ENCODE peak calls at places on chromosomes 11 and 22, in five cellular contexts. B is uterus, L is NB4, C is B cell, X is heart right ventricle. O is an unnamed sample.

GRCh38 chr11:95465887-95466286 is 234.9 kb upstream of the SESN3 start:
- DNase-seq in B (no peak), L (no peak), C (no peak), X (no peak), O (no peak)

GRCh38 chr11:36257351-36257750 is 31.9 kb downstream of the COMMD9 start:
- DNase-seq in B (peak), L (no peak), C (no peak), X (no peak), O (no peak)

GRCh38 chr11:55357560-55358184 is 10.1 kb upstream of the OR4A15 start:
- DNase-seq in B (no peak), L (peak), C (no peak), X (no peak), O (no peak)

GRCh38 chr11:44250421-44250820 is 59.5 kb downstream of the ALX4 start:
- DNase-seq in B (no peak), L (no peak), C (no peak), X (no peak), O (no peak)

GRCh38 chr11:10329935-10330334 is 25.1 kb downstream of the ADM start:
- DNase-seq in B (no peak), L (no peak), C (no peak), X (no peak), O (no peak)

GRCh38 chr11:71995726-71996291 is 2.9 kb upstream of the IL18BP start:
- DNase-seq in B (no peak), L (no peak), C (no peak), X (no peak), O (no peak)

GRCh38 chr11:15810581-15810980 is 545.8 kb downstream of the SOX6 start:
- DNase-seq in B (no peak), L (no peak), C (no peak), X (no peak), O (no peak)

GRCh38 chr22:20010307-20011122 is 6.1 kb downstream of the ARVCF start:
- DNase-seq in B (no peak), L (no peak), C (no peak), X (no peak), O (no peak)

GRCh38 chr11:85661972-85662664 is 2.8 kb downstream of the CREBZF start:
- DNase-seq in B (no peak), L (peak), C (no peak), X (no peak), O (no peak)

GRCh38 chr11:58898106-58898505 is 41.2 kb upstream of the GLYATL1 start:
- DNase-seq in B (no peak), L (no peak), C (no peak), X (no peak), O (no peak)

GRCh38 chr11:46977940-46978595 is 41.5 kb downstream of the CSTPP1 start:
- DNase-seq in B (no peak), L (no peak), C (no peak), X (no peak), O (no peak)

GRCh38 chr22:37281646-37282384 is 493 bp upstream of the CYTH4 start:
- DNase-seq in B (no peak), L (no peak), C (no peak), X (no peak), O (peak)

GRCh38 chr11:123261345-123262106 is 66.5 kb upstream of the CLMP start:
- DNase-seq in B (peak), L (peak), C (peak), X (peak), O (peak)

GRCh38 chr11:72684236-72684912 is 10.2 kb upstream of the PDE2A start:
- DNase-seq in B (peak), L (peak), C (peak), X (peak), O (peak)

GRCh38 chr11:114395776-114396175 is 4.5 kb downstream of the C11orf71 start:
- DNase-seq in B (no peak), L (no peak), C (no peak), X (no peak), O (no peak)

GRCh38 chr11:112612283-112612849 is 348.9 kb upstream of the NCAM1 start:
- DNase-seq in B (no peak), L (no peak), C (no peak), X (no peak), O (no peak)

GRCh38 chr22:30267382-30268302 is 991 bp upstream of the OSM start:
- DNase-seq in B (no peak), L (peak), C (peak), X (no peak), O (no peak)

GRCh38 chr11:82775736-82776346 is 42.2 kb upstream of the FAM181B start:
- DNase-seq in B (no peak), L (peak), C (peak), X (no peak), O (peak)

GRCh38 chr11:77047007-77047927 is 13.1 kb downstream of the B3GNT6 start:
- DNase-seq in B (peak), L (peak), C (peak), X (no peak), O (peak)

GRCh38 chr11:59185412-59185811 is 13.5 kb downstream of the DTX4 start:
- DNase-seq in B (no peak), L (no peak), C (no peak), X (no peak), O (no peak)

GRCh38 chr11:79055866-79056632 is 384.8 kb downstream of the TENM4 start:
- DNase-seq in B (peak), L (no peak), C (no peak), X (no peak), O (no peak)

GRCh38 chr22:21736084-21736642 is 569 bp upstream of the YPEL1 start:
- DNase-seq in B (peak), L (no peak), C (no peak), X (no peak), O (no peak)
- TF ChIP-seq CTCF in B (no peak), L (no peak), C (no peak), X (no peak), O (no peak)

DNA sequence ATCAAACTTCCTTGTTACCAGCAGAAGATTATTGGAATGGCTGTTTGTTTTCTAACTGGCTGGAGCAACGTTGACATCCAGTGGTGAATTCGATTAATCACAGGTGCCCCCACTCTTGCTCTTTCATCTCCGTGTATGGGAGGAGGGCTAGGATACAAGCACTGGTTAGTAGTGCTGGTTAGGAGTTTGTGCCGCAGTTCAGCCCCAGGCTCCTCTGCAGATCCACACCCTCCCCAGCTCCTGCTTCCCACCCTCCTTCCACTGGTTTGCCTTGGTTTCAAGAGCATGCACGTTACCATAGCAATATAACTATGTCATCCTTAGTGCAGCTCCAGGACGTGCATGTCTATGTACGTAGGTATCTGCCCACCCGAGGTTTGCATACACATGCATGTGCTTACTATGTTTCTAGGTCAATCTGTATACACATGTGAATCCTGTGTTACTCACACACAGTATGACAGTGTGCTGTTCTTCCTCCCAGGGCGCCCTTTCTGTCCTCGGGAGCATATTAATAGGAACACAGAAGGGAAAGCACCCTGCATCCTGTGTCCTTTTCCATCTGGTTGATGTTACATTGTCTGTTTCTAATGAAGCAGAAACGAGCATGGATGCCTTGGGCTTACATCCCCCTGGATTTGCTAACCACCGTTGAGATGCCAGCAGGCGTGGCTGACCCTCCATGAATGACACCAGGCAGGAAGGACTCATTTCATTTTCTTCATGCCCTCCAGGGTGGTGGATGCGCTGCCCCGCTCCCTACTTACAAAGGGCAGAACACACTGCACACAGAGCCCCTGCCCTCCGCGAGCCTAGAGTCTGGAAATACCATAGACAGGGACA is 539.2 kb downstream of the OPCML start:
- DNase-seq in B (no peak), L (no peak), C (no peak), X (no peak), O (no peak)
- TF ChIP-seq CTCF in B (no peak), L (no peak), C (no peak), X (no peak), O (no peak)

GRCh38 chr11:67439321-67440228 is 2.1 kb upstream of the PTPRCAP start:
- DNase-seq in B (peak), L (peak), C (peak), X (no peak), O (no peak)
- TF ChIP-seq CTCF in B (no peak), L (peak), C (no peak), X (peak), O (peak)

DNA sequence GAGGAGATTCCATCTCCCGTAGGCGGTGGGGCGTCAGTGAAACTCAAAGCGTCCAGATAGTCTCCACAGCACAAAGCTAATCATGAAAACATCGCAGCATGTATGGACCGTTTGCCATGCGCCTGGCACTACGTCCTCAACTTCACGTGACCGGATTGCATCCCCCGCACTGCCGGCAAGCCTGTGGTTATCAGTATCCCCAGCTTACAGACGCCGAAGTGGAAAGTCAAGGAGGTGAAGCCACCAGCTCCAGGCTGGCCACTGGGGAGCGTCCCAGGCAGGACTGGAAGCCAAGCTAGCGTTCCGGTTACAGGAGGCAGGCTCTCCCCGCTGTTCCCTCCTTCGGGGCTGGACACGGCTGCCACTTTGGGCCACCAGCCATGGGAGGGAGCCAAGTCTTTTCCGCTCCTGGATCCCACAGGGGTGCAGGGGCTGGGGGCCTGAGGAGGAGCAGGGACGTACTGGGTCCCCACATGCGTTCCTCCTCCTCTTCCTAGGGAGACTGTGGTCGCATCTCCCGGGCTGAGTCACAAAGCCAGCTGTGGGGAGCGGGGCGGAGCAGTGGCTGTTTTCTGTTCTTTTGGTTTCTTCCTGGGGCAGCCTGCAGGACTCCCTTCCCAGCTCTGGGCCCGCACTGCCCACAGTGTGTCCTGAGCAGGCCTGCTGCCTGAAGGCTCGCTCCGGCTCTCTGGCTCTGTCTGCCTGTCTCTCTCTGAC is 4.3 kb upstream of the OSBPL5 start:
- DNase-seq in B (no peak), L (peak), C (no peak), X (peak), O (no peak)
- TF ChIP-seq CTCF in B (no peak), L (no peak), C (no peak), X (no peak), O (no peak)

GRCh38 chr11:70415176-70415575 is 16.8 kb downstream of the CTTN start:
- DNase-seq in B (no peak), L (no peak), C (no peak), X (no peak), O (no peak)

GRCh38 chr11:70414341-70415100 is 16.2 kb downstream of the CTTN start:
- DNase-seq in B (no peak), L (peak), C (no peak), X (no peak), O (no peak)

GRCh38 chr11:70416881-70417280 is 18.6 kb downstream of the CTTN start:
- DNase-seq in B (no peak), L (no peak), C (no peak), X (no peak), O (no peak)

GRCh38 chr11:70418130-70418529 is 19.8 kb downstream of the CTTN start:
- DNase-seq in B (no peak), L (no peak), C (no peak), X (no peak), O (no peak)

DNA sequence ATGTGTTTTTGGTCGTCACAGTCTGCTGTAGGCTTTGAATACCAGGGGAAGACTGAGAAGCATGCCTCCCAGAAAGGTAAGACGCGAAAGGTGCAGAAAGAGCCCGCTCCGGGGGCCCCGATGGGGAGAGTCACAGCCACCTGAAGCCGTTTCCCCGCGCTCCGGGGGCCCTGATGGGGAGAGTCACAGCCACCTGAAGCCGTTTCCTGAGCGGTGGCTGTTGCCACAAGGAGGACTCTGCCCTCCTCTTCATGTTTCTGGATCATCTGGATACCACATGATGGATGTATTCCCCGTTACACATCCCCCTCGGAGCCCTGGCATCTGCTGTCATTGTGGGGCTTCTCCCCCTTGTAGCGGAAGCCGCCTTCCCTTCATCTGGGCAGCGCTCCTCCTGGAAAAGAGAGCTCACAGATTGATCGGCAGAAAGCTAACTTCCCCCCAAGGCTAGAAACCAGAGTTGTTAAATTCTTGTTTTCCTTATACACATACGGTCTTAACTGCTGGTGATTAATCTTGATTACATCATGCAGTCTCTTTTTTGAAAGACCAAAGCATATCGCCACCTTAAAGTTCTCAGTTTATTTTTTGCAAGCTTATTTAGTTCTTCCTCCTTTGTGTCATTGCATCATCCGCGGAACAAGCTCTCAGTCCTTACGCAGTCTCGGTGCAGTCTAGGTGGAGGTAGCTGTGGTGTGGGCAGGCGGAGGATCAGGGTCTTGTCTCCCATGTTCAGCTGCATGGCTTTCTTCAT is 17.5 kb downstream of the CTTN start:
- DNase-seq in B (no peak), L (peak), C (no peak), X (no peak), O (no peak)
- TF ChIP-seq CTCF in B (no peak), L (no peak), C (no peak), X (no peak), O (no peak)

GRCh38 chr11:119484741-119485605 is 62.0 kb upstream of the THY1 start:
- DNase-seq in B (peak), L (peak), C (no peak), X (no peak), O (no peak)
- TF ChIP-seq CTCF in B (no peak), L (peak), C (no peak), X (no peak), O (no peak)

GRCh38 chr11:5992604-5993251 is 5.9 kb upstream of the OR52L1 start:
- DNase-seq in B (no peak), L (peak), C (no peak), X (no peak), O (peak)
- TF ChIP-seq CTCF in B (peak), L (peak), C (peak), X (peak), O (peak)

DNA sequence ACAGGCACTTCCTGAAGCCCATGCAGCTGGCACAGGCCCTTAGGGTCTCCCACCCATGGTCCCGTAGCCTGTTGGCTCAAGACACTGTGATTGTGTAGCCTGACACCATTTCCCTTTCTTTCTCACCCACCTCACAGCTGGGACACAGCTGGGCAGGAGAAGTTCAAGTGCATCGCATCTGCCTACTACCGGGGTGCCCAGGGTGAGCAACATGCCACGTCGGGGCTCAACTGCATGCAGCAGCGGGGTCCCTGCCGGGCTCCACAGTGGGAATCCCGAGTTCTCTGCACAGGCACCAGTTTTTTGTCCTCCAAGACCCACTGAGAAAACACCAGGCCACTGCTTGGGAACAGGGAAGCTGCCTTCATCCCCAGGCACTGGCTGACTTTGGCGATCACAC is 10.6 kb downstream of the RAB36 start:
- DNase-seq in B (no peak), L (no peak), C (no peak), X (no peak), O (no peak)
- TF ChIP-seq CTCF in B (no peak), L (no peak), C (no peak), X (no peak), O (no peak)

O was measured in GM20000.